ENCODE peak calls at places on chromosomes 7 and 10, in eight cellular contexts. Z is HCT116, A is uterus, O is sigmoid colon, F is HepG2, Q is body of pancreas, X is breast epithelium, T is testis. D is an unnamed sample.
A peak's percentile ranks its signal among the peaks of the same experiment; 100 is the strongest.

GRCh38 chr7:23020742-23021401 is 6.9 kb upstream of the HYCC1 start:
- DNase-seq in Z (peak; percentile 27), A (peak; percentile 37), O (peak; percentile 73), F (no peak), Q (no peak), X (no peak), T (no peak), D (no peak)

GRCh38 chr7:143015926-143016490 is 10.9 kb downstream of the OR9A2 start:
- DNase-seq in Z (no peak), A (no peak), O (no peak), F (no peak), Q (no peak), X (no peak), T (no peak), D (no peak)

GRCh38 chr7:4791738-4792536 is 16.5 kb downstream of the AP5Z1 start:
- DNase-seq in Z (peak; percentile 26), A (peak; percentile 69), O (peak; percentile 87), F (peak; percentile 23), Q (peak; percentile 81), X (no peak), T (peak; percentile 90), D (no peak)

GRCh38 chr10:70255329-70256299 is 22.4 kb upstream of the PPA1 start:
- DNase-seq in Z (peak; percentile 90), A (no peak), O (no peak), F (peak; percentile 82), Q (no peak), X (no peak), T (peak; percentile 65), D (no peak)

GRCh38 chr7:36161996-36162395 is 8.9 kb downstream of the EEPD1 start:
- DNase-seq in Z (no peak), A (no peak), O (no peak), F (no peak), Q (no peak), X (no peak), T (no peak), D (no peak)

GRCh38 chr10:91514025-91514424 is 103.9 kb downstream of the HECTD2 start:
- DNase-seq in Z (no peak), A (no peak), O (no peak), F (no peak), Q (no peak), X (no peak), T (no peak), D (no peak)

GRCh38 chr7:39069046-39069445 is 91.3 kb downstream of the POU6F2 start:
- DNase-seq in Z (no peak), A (no peak), O (no peak), F (no peak), Q (no peak), X (no peak), T (no peak), D (no peak)

GRCh38 chr10:86655596-86655995 is 1.2 kb downstream of the OPN4 start:
- DNase-seq in Z (no peak), A (no peak), O (peak; percentile 49), F (no peak), Q (no peak), X (peak; percentile 2), T (no peak), D (no peak)

GRCh38 chr7:2760098-2760889 is 72.3 kb downstream of the AMZ1 start:
- DNase-seq in Z (peak; percentile 43), A (peak; percentile 62), O (peak; percentile 79), F (peak; percentile 46), Q (no peak), X (no peak), T (peak; percentile 92), D (no peak)

GRCh38 chr10:12419279-12419847 is 70.0 kb downstream of the CAMK1D start:
- DNase-seq in Z (peak; percentile 79), A (peak; percentile 78), O (peak; percentile 86), F (no peak), Q (no peak), X (no peak), T (no peak), D (no peak)

GRCh38 chr10:7408494-7409044 is 2.3 kb downstream of the SFMBT2 start:
- DNase-seq in Z (no peak), A (peak; percentile 72), O (peak; percentile 81), F (no peak), Q (peak; percentile 44), X (peak; percentile 62), T (peak; percentile 73), D (no peak)

GRCh38 chr7:155216475-155217272 is 81.0 kb upstream of the INSIG1 start:
- DNase-seq in Z (no peak), A (no peak), O (peak; percentile 20), F (no peak), Q (no peak), X (no peak), T (no peak), D (no peak)

GRCh38 chr7:6139189-6139996 is 108.2 kb downstream of the ANKRD61 start:
- DNase-seq in Z (no peak), A (no peak), O (no peak), F (no peak), Q (no peak), X (no peak), T (no peak), D (no peak)

GRCh38 chr7:6147627-6148026 is 116.5 kb downstream of the ANKRD61 start:
- DNase-seq in Z (no peak), A (no peak), O (no peak), F (no peak), Q (no peak), X (no peak), T (no peak), D (no peak)

GRCh38 chr7:6146666-6147065 is 115.5 kb downstream of the ANKRD61 start:
- DNase-seq in Z (no peak), A (no peak), O (no peak), F (no peak), Q (no peak), X (no peak), T (no peak), D (no peak)

GRCh38 chr7:6143997-6144396 is 112.8 kb downstream of the ANKRD61 start:
- DNase-seq in Z (no peak), A (no peak), O (no peak), F (no peak), Q (no peak), X (no peak), T (no peak), D (no peak)

DNA sequence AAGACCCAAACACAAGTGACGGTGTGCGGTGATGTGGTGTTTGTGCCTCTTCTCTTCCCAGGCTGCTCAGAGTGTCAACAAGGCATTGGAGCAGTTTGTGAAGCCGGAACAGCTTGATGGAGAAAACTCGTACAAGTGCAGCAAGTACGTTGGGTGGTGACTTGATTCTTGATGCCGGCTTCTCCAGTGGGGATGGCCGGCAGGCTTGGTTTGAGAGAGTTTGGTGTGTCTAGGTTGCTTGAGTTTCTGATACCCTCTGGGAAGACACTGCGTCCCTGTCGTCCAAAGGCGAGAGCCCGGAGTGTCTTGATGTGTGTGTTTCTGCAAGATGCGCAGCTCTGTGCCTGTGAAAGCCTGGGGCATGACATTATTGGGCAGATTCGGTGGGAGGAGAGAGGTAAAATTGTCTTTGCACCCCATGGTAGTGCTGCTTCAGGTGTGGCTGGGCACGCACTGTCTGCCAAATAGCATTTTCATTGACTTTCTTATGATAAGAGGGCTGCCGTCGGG is 111.8 kb downstream of the ANKRD61 start:
- DNase-seq in Z (no peak), A (no peak), O (no peak), F (no peak), Q (no peak), X (no peak), T (peak; percentile 13), D (no peak)
- TF ChIP-seq POLR2A in Z (no peak), A (no peak), O (no peak), F (no peak), Q (no peak), X (no peak), T (no peak), D (no peak)

DNA sequence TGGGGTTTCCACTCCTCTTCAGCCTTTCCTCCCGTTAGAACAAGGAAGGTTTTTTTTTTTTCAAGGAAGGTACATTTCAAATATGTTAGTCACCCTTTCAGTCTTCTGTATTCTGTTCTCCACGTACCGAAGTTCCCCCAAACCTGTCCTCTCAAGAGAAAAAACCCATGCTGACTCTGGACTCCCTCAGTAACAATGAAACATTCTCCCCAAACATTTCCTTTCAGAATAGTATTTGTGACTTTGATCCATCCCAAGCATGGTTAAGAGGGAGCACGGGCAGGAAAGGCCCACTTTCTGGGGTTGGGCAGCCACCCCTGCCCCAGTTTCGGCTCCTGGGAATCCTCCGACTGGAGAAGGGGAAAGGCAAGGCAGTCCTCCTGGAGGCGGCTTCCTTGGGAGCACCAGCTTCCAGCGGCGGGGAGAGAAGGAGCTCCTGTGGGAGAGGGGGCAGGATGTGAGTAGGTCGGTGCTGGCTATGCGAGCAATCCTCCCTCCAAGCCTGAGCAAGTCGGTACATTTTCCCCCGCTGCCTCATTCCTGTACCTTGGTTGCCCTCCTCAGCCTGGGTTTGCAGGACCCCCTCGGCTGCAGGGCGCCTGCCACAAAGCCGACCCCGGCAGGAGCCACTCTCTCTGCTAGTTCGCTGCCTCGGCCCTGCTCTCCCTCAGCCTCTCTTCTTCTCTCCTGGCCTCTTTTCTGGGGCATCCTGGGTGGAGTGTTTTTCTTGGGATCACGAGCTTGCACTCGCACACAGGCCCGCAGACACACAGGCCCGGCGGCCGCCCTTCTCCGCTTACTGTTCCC is 2.1 kb upstream of the HOXA1 start:
- DNase-seq in Z (no peak), A (no peak), O (peak; percentile 70), F (no peak), Q (no peak), X (no peak), T (no peak), D (no peak)
- H3K4me1 ChIP-seq in Z (peaks cover 10% of the 10 kb centered on the region), A (peaks cover 8% of the 10 kb centered on the region), O (no peaks in the 10 kb centered on the region), F (peaks cover 12% of the 10 kb centered on the region), Q (peaks cover 22% of the 10 kb centered on the region), X (peaks cover 3% of the 10 kb centered on the region), T (no peaks in the 10 kb centered on the region), D (peaks cover 80% of the 10 kb centered on the region)

DNA sequence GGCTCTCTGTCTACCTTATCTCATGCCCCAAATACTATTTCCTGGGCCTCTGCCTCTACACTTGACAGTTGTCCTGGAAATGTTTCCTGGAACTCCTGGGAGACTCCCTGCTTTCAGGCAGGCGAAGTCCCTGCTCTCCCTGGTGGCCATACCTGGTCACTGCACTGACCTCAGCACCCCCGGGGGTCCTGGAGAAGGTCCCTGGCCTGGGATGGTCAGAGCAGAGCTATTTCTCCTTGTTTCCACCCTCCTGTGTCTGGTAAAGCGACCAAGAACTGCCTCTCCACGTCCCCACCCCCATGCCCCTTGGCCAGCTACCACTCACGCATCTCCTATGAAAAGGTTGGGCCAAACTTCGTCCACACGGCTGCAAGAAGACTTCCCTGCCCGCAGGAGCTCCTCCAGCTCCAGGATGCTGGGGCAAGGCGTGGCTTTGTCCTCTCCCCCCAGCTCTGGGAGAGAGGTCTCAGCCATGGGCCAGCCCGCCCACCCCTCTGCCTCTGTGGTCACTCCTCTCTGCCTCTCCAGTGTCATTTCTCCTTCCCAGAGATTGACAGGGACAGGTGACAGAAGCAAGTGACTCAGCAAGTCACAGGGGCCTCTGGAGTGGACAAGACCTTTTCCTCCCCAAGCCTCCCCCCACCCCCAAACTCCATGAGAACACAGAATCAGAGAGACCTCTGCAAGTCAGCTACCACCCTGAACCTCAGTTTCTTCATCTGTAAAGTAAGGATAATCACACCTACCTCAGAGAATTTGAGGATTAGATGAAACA is 2.6 kb upstream of the SAMD8 start:
- DNase-seq in Z (peak; percentile 27), A (no peak), O (no peak), F (peak; percentile 58), Q (peak; percentile 37), X (no peak), T (peak; percentile 39), D (no peak)
- TF ChIP-seq POLR2A in Z (no peak), A (no peak), O (no peak), F (no peak), Q (no peak), X (no peak), T (no peak), D (no peak)

DNA sequence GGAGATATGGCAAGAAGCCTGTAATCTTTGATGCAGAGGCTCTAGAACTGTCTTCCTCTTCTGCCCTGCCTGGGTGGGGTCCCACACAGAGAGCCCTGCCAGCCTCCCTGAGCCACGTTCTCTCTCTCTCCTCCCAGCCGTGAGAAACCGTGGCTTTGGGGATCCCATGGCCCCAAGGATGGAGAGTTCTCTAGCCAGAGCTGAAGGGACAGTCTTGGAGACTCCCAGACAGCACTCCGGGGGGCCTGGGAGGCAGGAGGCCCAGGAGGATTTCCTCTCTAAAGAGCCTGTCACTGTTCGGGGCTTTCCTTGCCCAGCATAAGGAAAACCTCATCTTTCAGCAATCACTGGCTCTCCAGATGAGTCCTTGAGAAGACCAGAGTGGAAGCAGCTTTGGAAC is 227.1 kb downstream of the ARHGAP12 start:
- DNase-seq in Z (no peak), A (no peak), O (no peak), F (no peak), Q (no peak), X (no peak), T (no peak), D (no peak)
- H3K4me1 ChIP-seq in Z (no peaks in the 10 kb centered on the region), A (peaks cover 12% of the 10 kb centered on the region), O (no peaks in the 10 kb centered on the region), F (no peaks in the 10 kb centered on the region), Q (no peaks in the 10 kb centered on the region), X (peaks cover 7% of the 10 kb centered on the region), T (peaks cover 25% of the 10 kb centered on the region), D (peaks cover 12% of the 10 kb centered on the region)